ENCODE peak calls at places on chromosomes 2 and 18, in six cellular contexts. F is lower lobe of right lung, T is left cardiac atrium, N is K562, L is pancreas, I is gastrocnemius medialis. O is an unnamed sample.

GRCh38 chr2:20666364-20667150 is at the start of gene GDF7:
- ATAC-seq in N (peak; percentile 16), L (peak; percentile 40), T (peak; percentile 51), F (peak; percentile 18), I (no peak), O (no peak)

GRCh38 chr2:171154348-171154747 is 6.3 kb downstream of the TLK1 start:
- ATAC-seq in F (no peak), T (no peak), I (no peak), L (peak; percentile 46), N (peak; percentile 39), O (no peak)

GRCh38 chr2:203733683-203734082 is 27.2 kb downstream of the CD28 start:
- ATAC-seq in I (no peak), L (no peak), T (no peak), F (no peak), N (no peak), O (peak; percentile 57)

GRCh38 chr2:28135324-28135723 is 244.8 kb downstream of the BABAM2 start:
- ATAC-seq in L (no peak), T (no peak), I (no peak), F (no peak), N (no peak), O (no peak)

GRCh38 chr2:239949079-239949478 is 76.1 kb downstream of the NDUFA10 start:
- ATAC-seq in L (no peak), N (no peak), T (no peak), F (no peak), I (no peak), O (no peak)

GRCh38 chr18:55407191-55407590 is 180.8 kb downstream of the TCF4 start:
- ATAC-seq in I (no peak), N (no peak), F (no peak), L (no peak), T (no peak), O (no peak)

GRCh38 chr2:102391530-102391929 is 31.4 kb upstream of the IL18RAP start:
- ATAC-seq in L (no peak), F (no peak), N (peak; percentile 56), I (no peak), T (no peak), O (peak; percentile 64)

GRCh38 chr2:27705851-27706622 is 42.3 kb downstream of the SLC4A1AP start:
- ATAC-seq in I (peak; percentile 80), T (peak; percentile 87), F (peak; percentile 87), L (peak; percentile 90), N (peak; percentile 34), O (peak; percentile 95)

GRCh38 chr2:99756059-99756458 is 266.2 kb upstream of the REV1 start:
- ATAC-seq in I (no peak), L (no peak), F (peak; percentile 69), N (no peak), T (peak; percentile 40), O (no peak)

GRCh38 chr2:68258854-68259253 is 6.5 kb upstream of the PPP3R1 start:
- ATAC-seq in L (no peak), I (no peak), N (no peak), F (no peak), T (no peak), O (no peak)

GRCh38 chr2:120237491-120237902 is 14.3 kb upstream of the TMEM185B start:
- ATAC-seq in I (no peak), T (peak; percentile 5), F (no peak), L (peak; percentile 32), N (peak; percentile 75), O (no peak)

GRCh38 chr2:3647246-3647645 is 10.8 kb upstream of the ALLC start:
- ATAC-seq in F (no peak), I (no peak), L (no peak), T (no peak), N (no peak), O (no peak)

GRCh38 chr2:111662771-111663470 is 221.1 kb downstream of the ANAPC1 start:
- ATAC-seq in N (peak; percentile 62), T (no peak), I (no peak), L (no peak), F (no peak), O (peak; percentile 99)

GRCh38 chr2:193480187-193480586 is 1285.5 kb upstream of the TMEFF2 start:
- ATAC-seq in N (no peak), L (no peak), F (no peak), I (no peak), T (no peak), O (no peak)

GRCh38 chr2:176665086-176665485 is 395.8 kb downstream of the MTX2 start:
- ATAC-seq in F (no peak), N (no peak), L (no peak), T (no peak), I (no peak), O (no peak)

GRCh38 chr18:24065942-24066341 is 51.4 kb downstream of the TTC39C start:
- ATAC-seq in I (no peak), N (no peak), L (no peak), F (no peak), T (no peak), O (peak; percentile 43)

GRCh38 chr2:105777071-105777482 is 32.4 kb downstream of the NCK2 start:
- ATAC-seq in F (no peak), L (no peak), I (peak; percentile 34), T (no peak), N (no peak), O (peak; percentile 18)

GRCh38 chr2:174004900-174005605 is 39.9 kb upstream of the SP3 start:
- ATAC-seq in L (peak; percentile 4), F (no peak), I (peak; percentile 100), T (peak; percentile 95), N (no peak), O (peak; percentile 100)

O was measured in activated T-helper 17 cell treated with anti-CD3 and anti-CD28 coated beads, Interleukin-2, amount 50 U/mL, for 72 hours.